ENCODE peak calls at places on chromosomes 3 and 15, in ten cellular contexts. X is NCI-H1092 treated with DMSO at 0.1 percent for 48 hours, S is HT1080, D is naive B cell, U is fibroblast of pulmonary artery, B is T-helper 9 cell, W is GM12891, A is left ventricle myocardium inferior, K is H9, Q is A549. E is an unnamed sample.

GRCh38 chr15:93035953-93036810 is 52.8 kb downstream of the RGMA start:
- DNase-seq in A (no peak), S (no peak), B (peak), X (peak), K (peak), U (peak), W (peak), Q (peak), D (peak), E (peak)

GRCh38 chr3:195774917-195775316 is 36.8 kb downstream of the MUC4 start:
- DNase-seq in W (no peak), X (peak), A (peak), Q (peak), U (peak), B (no peak), D (no peak), K (peak), S (peak), E (peak)

GRCh38 chr3:10957976-10958749 is 34.4 kb upstream of the SLC6A1 start:
- DNase-seq in Q (no peak), U (peak), A (peak), B (no peak), K (no peak), S (no peak), W (no peak), X (peak), D (no peak), E (no peak)

GRCh38 chr3:60909526-60909925 is 341.7 kb downstream of the FHIT start:
- DNase-seq in D (no peak), S (no peak), B (no peak), X (no peak), A (no peak), K (no peak), U (no peak), W (no peak), Q (no peak), E (no peak)

GRCh38 chr3:196111939-196112386 is 30.1 kb upstream of the TFRC start:
- DNase-seq in A (no peak), U (no peak), Q (no peak), B (no peak), W (no peak), K (no peak), X (no peak), D (peak), S (no peak), E (peak)

GRCh38 chr15:48674876-48675275 is 29.4 kb upstream of the FBN1 start:
- DNase-seq in W (no peak), X (no peak), K (no peak), D (no peak), U (peak), Q (no peak), S (no peak), B (no peak), A (no peak), E (no peak)

GRCh38 chr15:49831206-49831965 is 210.5 kb downstream of the DTWD1 start:
- DNase-seq in A (peak), B (no peak), S (peak), K (no peak), W (no peak), X (no peak), D (no peak), Q (no peak), U (peak), E (no peak)

GRCh38 chr15:38129531-38130199 is 123.0 kb upstream of the SPRED1 start:
- DNase-seq in X (no peak), W (no peak), S (peak), K (no peak), Q (no peak), B (no peak), A (peak), D (no peak), U (peak), E (peak)

GRCh38 chr3:101806491-101806890 is 27.5 kb downstream of the NXPE3 start:
- DNase-seq in D (no peak), K (no peak), X (no peak), W (no peak), A (no peak), S (no peak), U (no peak), B (no peak), Q (no peak), E (no peak)

GRCh38 chr3:33233884-33234283 is 15.3 kb upstream of the SUSD5 start:
- DNase-seq in A (no peak), D (no peak), B (no peak), W (no peak), Q (no peak), U (no peak), S (no peak), X (no peak), K (no peak), E (no peak)

GRCh38 chr3:73954506-73954905 is 329.8 kb upstream of the PDZRN3 start:
- DNase-seq in A (no peak), B (no peak), Q (no peak), U (no peak), K (no peak), W (no peak), S (no peak), D (no peak), X (no peak), E (no peak)

GRCh38 chr3:138297059-138297607 is 32.5 kb downstream of the NME9 start:
- DNase-seq in U (no peak), S (no peak), K (no peak), D (no peak), Q (no peak), B (no peak), X (no peak), A (no peak), W (no peak), E (no peak)

GRCh38 chr3:67017211-67017610 is 19.1 kb downstream of the KBTBD8 start:
- DNase-seq in Q (no peak), X (no peak), W (no peak), D (no peak), S (no peak), U (peak), A (no peak), K (no peak), B (no peak), E (peak)

GRCh38 chr3:67654832-67655152 is 380 bp upstream of the SUCLG2 start:
- DNase-seq in D (no peak), K (no peak), W (no peak), Q (no peak), S (no peak), A (no peak), X (no peak), U (no peak), B (peak), E (no peak)

GRCh38 chr3:32419766-32420137 is 28.1 kb downstream of the CMTM7 start:
- DNase-seq in X (no peak), Q (no peak), K (no peak), B (no peak), W (no peak), A (no peak), S (no peak), U (no peak), D (no peak), E (no peak)

GRCh38 chr3:149339931-149340309 is 6.5 kb upstream of the TM4SF18 start:
- DNase-seq in K (peak), D (no peak), Q (peak), X (peak), B (no peak), W (no peak), U (peak), A (peak), S (peak), E (no peak)

GRCh38 chr3:84136425-84136824 is 822.4 kb upstream of the CADM2 start:
- DNase-seq in A (no peak), W (no peak), K (no peak), B (no peak), U (no peak), X (no peak), D (no peak), S (no peak), Q (no peak), E (no peak)

E was measured in NAMALWA.